ENCODE peak calls at places on chromosomes 13 and 19, in six cellular contexts. F is fibroblast of lung; X is caudate nucleus; J is HS-27A; D is substantia nigra; I is activated effector memory CD4-positive, alpha-beta T cell treated with Interleukin-2 at 50 U/mL for 16 hours. B is an unnamed sample.

GRCh38 chr13:46751811-46752635 is 44.9 kb downstream of the ESD start:
- DNase-seq in D (no peak), I (peak), J (no peak), X (no peak), F (no peak), B (no peak)

GRCh38 chr13:50282016-50282415 is 266.8 kb downstream of the KCNRG start:
- DNase-seq in X (no peak), F (no peak), D (no peak), J (no peak), I (no peak), B (no peak)

GRCh38 chr13:29105779-29106178 is 285.6 kb downstream of the MTUS2 start:
- DNase-seq in I (no peak), D (no peak), J (no peak), X (no peak), F (no peak), B (no peak)

GRCh38 chr19:10639836-10640235 is 14.3 kb upstream of the ILF3 start:
- DNase-seq in X (no peak), F (no peak), I (no peak), D (no peak), J (no peak), B (no peak)

GRCh38 chr13:50779443-50780200 is 63.9 kb downstream of the DLEU7 start:
- DNase-seq in D (no peak), I (no peak), J (no peak), F (no peak), X (no peak), B (no peak)

GRCh38 chr13:71540098-71540497 is 326.9 kb downstream of the DACH1 start:
- DNase-seq in F (no peak), J (no peak), X (no peak), D (no peak), I (no peak), B (no peak)

GRCh38 chr19:8585894-8586750 is 8.9 kb upstream of the MYO1F start:
- DNase-seq in J (no peak), X (no peak), F (no peak), D (no peak), I (peak), B (peak)

GRCh38 chr13:40061466-40062450 is 406.3 kb downstream of the COG6 start:
- DNase-seq in I (no peak), F (no peak), X (no peak), D (no peak), J (no peak), B (no peak)

GRCh38 chr13:31020996-31021395 is 88.5 kb downstream of the TEX26 start:
- DNase-seq in X (no peak), J (no peak), D (no peak), F (no peak), I (no peak), B (no peak)

GRCh38 chr19:44694184-44694579 is 4.8 kb upstream of the CEACAM16 start:
- DNase-seq in I (no peak), D (no peak), X (no peak), J (no peak), F (no peak), B (no peak)

GRCh38 chr13:43799191-43799590 is 12.4 kb upstream of the ENOX1 start:
- DNase-seq in I (no peak), J (no peak), D (no peak), X (no peak), F (no peak), B (peak)

GRCh38 chr13:88162076-88162702 is 491.0 kb downstream of the SLITRK5 start:
- DNase-seq in X (no peak), F (no peak), D (no peak), I (no peak), J (no peak), B (no peak)

GRCh38 chr13:44876782-44877324 is 112.4 kb downstream of the NUFIP1 start:
- DNase-seq in F (no peak), D (no peak), J (no peak), X (no peak), I (no peak), B (no peak)

GRCh38 chr13:106755542-106755941 is 187.6 kb upstream of the ARGLU1 start:
- DNase-seq in F (no peak), D (no peak), X (no peak), J (no peak), I (no peak), B (no peak)

GRCh38 chr19:18464646-18465045 is 26.7 kb upstream of the ISYNA1 start:
- DNase-seq in I (no peak), D (peak), X (peak), F (peak), J (no peak), B (no peak)

GRCh38 chr19:38190793-38191192 is 33.2 kb downstream of the DPF1 start:
- DNase-seq in D (no peak), F (no peak), I (no peak), J (no peak), X (no peak), B (no peak)

GRCh38 chr19:5308471-5309437 is 31.9 kb downstream of the PTPRS start:
- DNase-seq in D (peak), X (peak), I (no peak), J (no peak), F (peak), B (no peak)

GRCh38 chr13:33884506-33885221 is 66.7 kb downstream of the RFC3 start:
- DNase-seq in J (no peak), F (no peak), I (no peak), X (no peak), D (no peak), B (no peak)

GRCh38 chr13:22238269-22238668 is 567.4 kb downstream of the FGF9 start:
- DNase-seq in F (no peak), J (no peak), D (no peak), X (no peak), I (no peak), B (no peak)

GRCh38 chr19:806815-807421 is 9.7 kb downstream of the PTBP1 start:
- DNase-seq in I (no peak), D (no peak), F (no peak), X (no peak), J (no peak), B (no peak)

GRCh38 chr13:83829800-83830199 is 52.5 kb downstream of the SLITRK1 start:
- DNase-seq in F (no peak), D (no peak), I (no peak), X (no peak), J (no peak), B (no peak)

GRCh38 chr19:38317104-38317612 is 1.4 kb upstream of the YIF1B start:
- DNase-seq in I (peak), J (no peak), X (no peak), F (no peak), D (no peak), B (no peak)

GRCh38 chr19:46728693-46729339 is 11.9 kb upstream of the PRKD2 start:
- DNase-seq in I (peak), D (peak), F (peak), X (peak), J (no peak), B (peak)

GRCh38 chr13:79287994-79288795 is 117.9 kb downstream of the RBM26 start:
- DNase-seq in I (no peak), X (no peak), D (no peak), F (no peak), J (no peak), B (no peak)

GRCh38 chr19:7444042-7444441 is 44.8 kb downstream of the PEX11G start:
- DNase-seq in X (no peak), I (no peak), D (no peak), F (no peak), J (no peak), B (no peak)

GRCh38 chr19:5637971-5638370 is 15.1 kb downstream of the SAFB start:
- DNase-seq in X (no peak), J (no peak), I (no peak), D (no peak), F (peak), B (no peak)

GRCh38 chr13:78298657-78299056 is 304.7 kb downstream of the POU4F1 start:
- DNase-seq in F (peak), X (no peak), J (no peak), D (no peak), I (no peak), B (no peak)

GRCh38 chr13:29693297-29693945 is 97.9 kb upstream of the SLC7A1 start:
- DNase-seq in D (no peak), J (no peak), I (no peak), X (no peak), F (no peak), B (peak)

GRCh38 chr19:39479916-39480315 is 722 bp upstream of the TIMM50 start:
- DNase-seq in D (no peak), I (no peak), J (no peak), F (no peak), X (no peak), B (no peak)

GRCh38 chr13:72884111-72884510 is 102.2 kb downstream of the PIBF1 start:
- DNase-seq in J (no peak), X (no peak), D (no peak), F (no peak), I (no peak), B (no peak)